ENCODE peak calls at places on chromosomes 13 and 19, in four cellular contexts. One of them, this sample, is unnamed.
A peak's percentile ranks its signal among the peaks of the same experiment; 100 is the strongest.

GRCh38 chr19:14432817-14433453 is at the start of gene PKN1:
- DNase-seq in fibroblast of the conjunctiva: no peak
- DNase-seq in stimulated activated CD8-positive, alpha-beta memory T cell treated with anti-CD3 and anti-CD28 coated beads, Interleukin-15, amount 100 ng/mL, for 24 hours: peak; percentile 41
- DNase-seq in NCI-H82: peak; percentile 86
- DNase-seq in this sample: peak; percentile 52

GRCh38 chr19:604355-604754 is 14.7 kb downstream of the HCN2 start:
- DNase-seq in fibroblast of the conjunctiva: no peak
- DNase-seq in stimulated activated CD8-positive, alpha-beta memory T cell treated with anti-CD3 and anti-CD28 coated beads, Interleukin-15, amount 100 ng/mL, for 24 hours: no peak
- DNase-seq in NCI-H82: peak; percentile 68
- DNase-seq in this sample: peak; percentile 59

GRCh38 chr13:77267362-77267761 is 59.5 kb downstream of the MYCBP2 start:
- DNase-seq in fibroblast of the conjunctiva: peak; percentile 29
- DNase-seq in stimulated activated CD8-positive, alpha-beta memory T cell treated with anti-CD3 and anti-CD28 coated beads, Interleukin-15, amount 100 ng/mL, for 24 hours: no peak
- DNase-seq in NCI-H82: no peak
- DNase-seq in this sample: no peak

GRCh38 chr13:52599853-52600603 is 42.2 kb upstream of the HNRNPA1L2 start:
- DNase-seq in fibroblast of the conjunctiva: no peak
- DNase-seq in stimulated activated CD8-positive, alpha-beta memory T cell treated with anti-CD3 and anti-CD28 coated beads, Interleukin-15, amount 100 ng/mL, for 24 hours: no peak
- DNase-seq in NCI-H82: peak; percentile 79
- DNase-seq in this sample: peak; percentile 41

GRCh38 chr19:17775245-17775927 is 19.6 kb upstream of the B3GNT3 start:
- DNase-seq in fibroblast of the conjunctiva: no peak
- DNase-seq in stimulated activated CD8-positive, alpha-beta memory T cell treated with anti-CD3 and anti-CD28 coated beads, Interleukin-15, amount 100 ng/mL, for 24 hours: no peak
- DNase-seq in NCI-H82: peak; percentile 59
- DNase-seq in this sample: peak; percentile 62

GRCh38 chr13:30026093-30026492 is 175.7 kb upstream of the UBL3 start:
- DNase-seq in fibroblast of the conjunctiva: peak; percentile 61
- DNase-seq in stimulated activated CD8-positive, alpha-beta memory T cell treated with anti-CD3 and anti-CD28 coated beads, Interleukin-15, amount 100 ng/mL, for 24 hours: no peak
- DNase-seq in NCI-H82: no peak
- DNase-seq in this sample: no peak

GRCh38 chr19:54137913-54138776 is 583 bp downstream of the CNOT3 start:
- DNase-seq in fibroblast of the conjunctiva: no peak
- DNase-seq in stimulated activated CD8-positive, alpha-beta memory T cell treated with anti-CD3 and anti-CD28 coated beads, Interleukin-15, amount 100 ng/mL, for 24 hours: no peak
- DNase-seq in NCI-H82: no peak
- DNase-seq in this sample: peak; percentile 27

GRCh38 chr13:37173214-37173613 is 67.8 kb upstream of the CSNK1A1L start:
- DNase-seq in fibroblast of the conjunctiva: peak; percentile 84
- DNase-seq in stimulated activated CD8-positive, alpha-beta memory T cell treated with anti-CD3 and anti-CD28 coated beads, Interleukin-15, amount 100 ng/mL, for 24 hours: no peak
- DNase-seq in NCI-H82: no peak
- DNase-seq in this sample: peak; percentile 60

GRCh38 chr13:88285329-88285728 is 614.2 kb downstream of the SLITRK5 start:
- DNase-seq in fibroblast of the conjunctiva: no peak
- DNase-seq in stimulated activated CD8-positive, alpha-beta memory T cell treated with anti-CD3 and anti-CD28 coated beads, Interleukin-15, amount 100 ng/mL, for 24 hours: no peak
- DNase-seq in NCI-H82: no peak
- DNase-seq in this sample: no peak

GRCh38 chr19:32317045-32317444 is 28.4 kb upstream of the ZNF507 start:
- DNase-seq in fibroblast of the conjunctiva: no peak
- DNase-seq in stimulated activated CD8-positive, alpha-beta memory T cell treated with anti-CD3 and anti-CD28 coated beads, Interleukin-15, amount 100 ng/mL, for 24 hours: no peak
- DNase-seq in NCI-H82: no peak
- DNase-seq in this sample: peak; percentile 13

GRCh38 chr19:48713041-48713863 is 6.3 kb downstream of the MAMSTR start:
- DNase-seq in fibroblast of the conjunctiva: no peak
- DNase-seq in stimulated activated CD8-positive, alpha-beta memory T cell treated with anti-CD3 and anti-CD28 coated beads, Interleukin-15, amount 100 ng/mL, for 24 hours: no peak
- DNase-seq in NCI-H82: peak; percentile 77
- DNase-seq in this sample: peak; percentile 91

GRCh38 chr13:36516225-36516624 is 83.9 kb downstream of the CCNA1 start:
- DNase-seq in fibroblast of the conjunctiva: no peak
- DNase-seq in stimulated activated CD8-positive, alpha-beta memory T cell treated with anti-CD3 and anti-CD28 coated beads, Interleukin-15, amount 100 ng/mL, for 24 hours: no peak
- DNase-seq in NCI-H82: no peak
- DNase-seq in this sample: no peak

GRCh38 chr13:92547256-92547655 is 679.4 kb upstream of the GPC6 start:
- DNase-seq in fibroblast of the conjunctiva: no peak
- DNase-seq in stimulated activated CD8-positive, alpha-beta memory T cell treated with anti-CD3 and anti-CD28 coated beads, Interleukin-15, amount 100 ng/mL, for 24 hours: no peak
- DNase-seq in NCI-H82: no peak
- DNase-seq in this sample: no peak